ENCODE peak calls at places on chromosomes 2 and 18, in seven cellular contexts. A is astrocyte of the cerebellum, B is heart left ventricle, S is GM13976, O is endothelial cell, T is right lobe of liver, F is BJ. J is an unnamed sample.

GRCh38 chr2:62597323-62597722 is 91.3 kb upstream of the TMEM17 start:
- DNase-seq in O (no peak), T (no peak), S (no peak), A (peak; percentile 39), F (peak; percentile 50), B (no peak), J (no peak)

GRCh38 chr2:38933653-38934052 is 44.0 kb downstream of the ARHGEF33 start:
- DNase-seq in O (no peak), F (peak; percentile 56), T (no peak), A (no peak), S (no peak), B (no peak), J (no peak)

GRCh38 chr2:46471-47345 is at the start of gene FAM110C:
- DNase-seq in B (peak; percentile 65), S (no peak), T (peak; percentile 97), A (no peak), F (no peak), O (peak; percentile 33), J (peak; percentile 95)

GRCh38 chr2:17628349-17629261 is 88.1 kb downstream of the VSNL1 start:
- DNase-seq in A (peak; percentile 81), F (no peak), B (no peak), S (no peak), O (no peak), T (no peak), J (no peak)

GRCh38 chr2:240799183-240799740 is 20.8 kb downstream of the KIF1A start:
- DNase-seq in F (no peak), T (no peak), S (no peak), A (no peak), O (no peak), B (no peak), J (no peak)

GRCh38 chr2:1541812-1542211 is 128.5 kb downstream of the TPO start:
- DNase-seq in S (no peak), O (no peak), A (no peak), B (no peak), F (no peak), T (no peak), J (no peak)

GRCh38 chr2:63163231-63163845 is 112.7 kb downstream of the OTX1 start:
- DNase-seq in S (no peak), F (no peak), T (no peak), B (no peak), O (no peak), A (no peak), J (no peak)

GRCh38 chr2:154623819-154624218 is 74.7 kb upstream of the KCNJ3 start:
- DNase-seq in F (no peak), O (peak; percentile 40), B (no peak), S (peak; percentile 17), T (no peak), A (peak; percentile 31), J (peak; percentile 53)

GRCh38 chr18:13425357-13426095 is 207.0 kb downstream of the LDLRAD4 start:
- DNase-seq in B (no peak), F (no peak), S (no peak), A (no peak), O (no peak), T (no peak), J (no peak)

GRCh38 chr18:10401930-10402329 is 52.5 kb upstream of the APCDD1 start:
- DNase-seq in O (no peak), F (no peak), B (no peak), A (no peak), T (no peak), S (no peak), J (no peak)

GRCh38 chr2:178008636-178009289 is 63.8 kb downstream of the PDE11A start:
- DNase-seq in T (no peak), O (no peak), A (peak; percentile 65), B (peak; percentile 68), F (no peak), S (no peak), J (no peak)

GRCh38 chr18:51020536-51020935 is 9.5 kb upstream of the SMAD4 start:
- DNase-seq in F (no peak), S (no peak), T (no peak), A (no peak), B (no peak), O (no peak), J (no peak)

GRCh38 chr2:121075006-121075545 is 209.9 kb downstream of the TFCP2L1 start:
- DNase-seq in O (no peak), A (peak; percentile 87), S (no peak), F (peak; percentile 69), B (no peak), T (no peak), J (peak; percentile 54)

GRCh38 chr2:109531896-109532727 is 81.7 kb downstream of the SEPTIN10 start:
- DNase-seq in F (no peak), B (no peak), O (no peak), T (peak; percentile 20), A (no peak), S (no peak), J (no peak)

GRCh38 chr2:65681503-65681902 is 249.1 kb upstream of the SPRED2 start:
- DNase-seq in O (no peak), F (no peak), T (no peak), A (no peak), B (no peak), S (no peak), J (no peak)

GRCh38 chr2:111912547-111912946 is 14.1 kb downstream of the MERTK start:
- DNase-seq in F (no peak), T (peak; percentile 66), O (no peak), B (no peak), A (no peak), S (no peak), J (no peak)

DNA sequence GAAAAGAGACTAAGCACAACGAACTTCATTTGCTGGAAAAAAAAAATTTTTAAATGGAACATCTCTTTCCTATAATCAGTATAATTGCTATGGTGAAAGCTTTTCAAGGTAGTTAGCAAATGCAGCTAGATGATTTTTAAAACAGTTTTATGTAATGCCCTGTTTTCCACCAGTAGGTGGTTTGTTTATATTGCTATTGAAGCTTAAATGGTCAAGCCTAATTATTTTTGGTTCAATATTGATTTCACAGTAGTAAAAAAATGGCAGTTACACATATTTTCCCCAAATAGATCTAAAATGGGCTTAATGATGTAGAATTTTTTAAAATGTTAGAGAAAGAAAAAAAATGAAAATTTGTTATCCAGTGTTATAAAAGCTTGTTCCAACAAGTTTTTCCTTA is 70.2 kb downstream of the CDH19 start:
- DNase-seq in S (no peak), O (no peak), A (no peak), B (no peak), T (no peak), F (no peak), J (no peak)
- TF ChIP-seq CTCF in S (no peak), O (peak; percentile 35), A (no peak), B (no peak), T (no peak), F (no peak), J (no peak)

GRCh38 chr2:223020971-223021675 is 30.9 kb upstream of the KCNE4 start:
- DNase-seq in S (no peak), O (no peak), F (no peak), B (no peak), T (no peak), A (no peak), J (no peak)

GRCh38 chr2:223019390-223019930 is 32.5 kb upstream of the KCNE4 start:
- DNase-seq in A (no peak), S (no peak), O (no peak), B (no peak), T (no peak), F (no peak), J (no peak)

GRCh38 chr2:223019987-223020717 is 31.8 kb upstream of the KCNE4 start:
- DNase-seq in O (no peak), S (no peak), T (no peak), F (no peak), B (no peak), A (no peak), J (no peak)
- TF ChIP-seq CTCF in O (no peak), S (no peak), T (no peak), F (no peak), B (no peak), A (no peak), J (no peak)

DNA sequence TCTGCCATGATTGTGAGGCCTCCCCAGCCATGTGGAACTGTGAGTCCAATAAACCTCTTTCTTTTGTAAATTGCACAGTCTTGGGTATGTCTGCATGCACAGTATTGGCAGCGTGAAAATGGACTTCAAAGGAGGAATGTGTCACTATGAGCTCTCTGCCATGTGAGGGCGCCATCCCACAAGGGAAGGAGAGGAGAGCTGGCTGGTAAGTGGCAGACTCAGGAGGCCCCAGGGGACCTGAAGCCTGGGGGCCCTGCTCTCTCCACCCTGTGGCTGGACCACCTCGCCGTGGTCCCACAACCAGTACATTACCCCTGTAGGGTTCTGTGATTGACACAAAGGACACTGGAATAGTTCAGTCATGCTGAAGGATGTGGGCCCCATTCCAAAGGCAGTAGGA is 122.1 kb downstream of the RPIA start:
- DNase-seq in F (no peak), T (no peak), S (no peak), O (no peak), A (no peak), B (no peak), J (no peak)
- TF ChIP-seq CTCF in F (no peak), T (no peak), S (no peak), O (no peak), A (no peak), B (no peak), J (no peak)

GRCh38 chr2:86019121-86019520 is 86.6 kb downstream of the POLR1A start:
- DNase-seq in B (no peak), T (no peak), A (no peak), F (no peak), O (no peak), S (no peak), J (no peak)

GRCh38 chr2:86023366-86023712 is 82.3 kb downstream of the POLR1A start:
- DNase-seq in S (no peak), T (no peak), F (no peak), O (no peak), B (no peak), A (no peak), J (no peak)

GRCh38 chr2:86020984-86021383 is 84.7 kb downstream of the POLR1A start:
- DNase-seq in S (no peak), A (no peak), F (no peak), O (no peak), B (peak; percentile 76), T (peak; percentile 50), J (no peak)

GRCh38 chr2:86022661-86023365 is 82.9 kb downstream of the POLR1A start:
- DNase-seq in B (no peak), A (no peak), F (no peak), T (peak; percentile 21), S (no peak), O (no peak), J (no peak)

DNA sequence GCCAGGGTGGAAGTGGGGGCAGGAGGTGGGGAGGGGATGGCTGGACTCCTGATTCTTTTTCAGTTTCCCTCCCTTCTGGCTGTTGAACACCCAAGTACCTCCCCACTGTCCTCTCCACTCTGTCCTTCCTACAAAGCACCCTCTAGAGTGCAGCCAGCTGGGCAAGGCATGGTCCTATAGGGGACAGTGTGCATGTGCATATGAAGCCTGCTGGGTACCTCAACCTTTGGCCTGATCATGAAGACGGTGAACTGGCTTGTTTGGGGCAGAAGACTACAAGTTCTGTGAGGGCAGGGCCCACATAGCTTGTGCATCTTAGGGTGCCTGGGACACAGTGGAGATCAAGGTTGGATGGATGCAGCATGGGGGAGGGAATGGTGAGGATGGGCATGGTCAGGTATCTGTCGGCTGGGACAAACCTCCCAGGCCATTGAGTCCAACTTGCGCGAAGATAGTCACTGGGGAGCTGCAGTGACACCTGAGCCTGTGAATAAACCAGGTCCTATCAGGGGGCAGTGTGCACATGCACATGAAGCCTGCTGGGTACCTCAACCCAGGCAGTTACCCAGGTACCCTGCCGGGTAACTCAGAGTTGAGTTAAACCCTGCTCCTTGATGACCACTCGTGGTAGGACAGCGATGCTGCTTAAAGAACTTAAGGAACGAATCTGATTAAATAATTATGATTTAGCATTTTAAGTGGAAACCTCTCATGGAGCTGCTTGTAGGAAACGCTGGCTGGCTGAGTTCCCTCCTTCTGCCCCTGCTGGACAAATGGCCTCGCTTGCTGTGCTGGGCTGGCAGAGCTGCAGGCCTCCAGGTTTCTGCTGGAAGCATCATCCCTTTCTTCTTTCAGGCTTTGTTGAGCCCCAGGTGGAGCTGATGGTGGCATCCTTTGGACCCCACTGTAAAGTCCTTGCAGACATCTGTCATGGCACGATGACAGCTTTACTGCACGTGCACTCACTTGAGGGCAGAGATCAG is 84.0 kb downstream of the POLR1A start:
- DNase-seq in S (no peak), F (no peak), B (no peak), T (peak; percentile 35), O (no peak), A (no peak), J (no peak)
- TF ChIP-seq CTCF in S (no peak), F (peak; percentile 6), B (no peak), T (no peak), O (no peak), A (peak; percentile 20), J (no peak)